ENCODE peak calls at places on chromosomes 13 and 19, in nine cellular contexts. F, W, Q, S, G, D, O, C and R are unnamed samples.
A peak's percentile ranks its signal among the peaks of the same experiment; 100 is the strongest.

GRCh38 chr13:108214511-108215383 is 589 bp downstream of the LIG4 start:
- DNase-seq in S (peak; percentile 11), Q (no peak), C (no peak), W (peak; percentile 23), D (no peak), F (peak; percentile 30), G (no peak), O (no peak), R (no peak)

GRCh38 chr19:8028951-8029491 is 23.5 kb upstream of the CCL25 start:
- DNase-seq in G (no peak), Q (no peak), D (peak; percentile 50), C (no peak), F (no peak), W (no peak), O (no peak), S (no peak), R (no peak)

GRCh38 chr19:7888145-7888825 is at the start of gene LRRC8E:
- DNase-seq in F (no peak), G (no peak), C (peak; percentile 64), W (no peak), O (no peak), D (peak; percentile 80), S (no peak), Q (no peak), R (no peak)

GRCh38 chr13:43319617-43320444 is 296.4 kb downstream of the DNAJC15 start:
- DNase-seq in D (no peak), S (no peak), O (no peak), Q (no peak), C (no peak), G (no peak), F (no peak), W (no peak), R (no peak)

GRCh38 chr13:56378566-56378965 is 762.2 kb upstream of the PRR20A start:
- DNase-seq in O (no peak), C (no peak), F (no peak), G (no peak), W (no peak), S (no peak), D (no peak), Q (no peak), R (no peak)

GRCh38 chr19:38134538-38135149 is 89.4 kb downstream of the DPF1 start:
- DNase-seq in O (peak; percentile 14), F (no peak), Q (no peak), G (no peak), D (peak; percentile 47), S (no peak), W (no peak), C (peak; percentile 32), R (no peak)

GRCh38 chr13:24671367-24672117 is 8.7 kb upstream of the ATP12A start:
- DNase-seq in W (peak; percentile 1), O (peak; percentile 12), G (no peak), Q (no peak), F (no peak), D (peak; percentile 77), C (peak; percentile 86), S (no peak), R (no peak)

GRCh38 chr19:3976495-3977241 is 5.8 kb upstream of the DAPK3 start:
- DNase-seq in C (no peak), D (peak; percentile 57), Q (no peak), W (no peak), G (no peak), F (peak; percentile 91), O (no peak), S (no peak), R (no peak)

GRCh38 chr19:42433503-42434260 is 6.5 kb upstream of the LIPE start:
- DNase-seq in F (peak; percentile 92), C (peak; percentile 40), W (peak; percentile 60), O (peak; percentile 62), S (peak; percentile 41), D (peak; percentile 42), Q (peak; percentile 36), G (peak; percentile 56), R (peak; percentile 51)

GRCh38 chr13:106522898-106523525 is 12.4 kb downstream of the EFNB2 start:
- DNase-seq in S (no peak), G (no peak), D (no peak), W (no peak), Q (no peak), F (no peak), O (no peak), C (peak; percentile 17), R (no peak)

GRCh38 chr13:113458218-113459065 is 5.2 kb upstream of the ADPRHL1 start:
- DNase-seq in S (no peak), O (no peak), Q (no peak), D (peak; percentile 47), G (no peak), C (peak; percentile 39), W (no peak), F (peak; percentile 65), R (no peak)

GRCh38 chr19:42060117-42060516 is 9.9 kb downstream of the GRIK5 start:
- DNase-seq in C (no peak), S (no peak), G (no peak), F (no peak), D (no peak), W (no peak), Q (no peak), O (no peak), R (no peak)

GRCh38 chr19:21483589-21484170 is 21.7 kb upstream of the ZNF429 start:
- DNase-seq in O (peak; percentile 37), D (no peak), W (no peak), S (peak; percentile 62), G (peak; percentile 46), Q (peak; percentile 67), C (no peak), F (peak; percentile 51), R (no peak)